ENCODE peak calls at places on chromosomes 2 and 18, in eight cellular contexts. C is BJ, B is cardiac fibroblast, L is AG09319, F is spleen, N is neural crest cell, Z is left lung, W is HCT116. S is an unnamed sample.

GRCh38 chr2:46434851-46435273 is 44.5 kb upstream of the TMEM247 start:
- DNase-seq in F (no peak), Z (no peak), B (peak), L (peak), N (no peak), C (peak), W (no peak), S (no peak)

GRCh38 chr2:174705321-174705720 is 59.0 kb downstream of the CHRNA1 start:
- DNase-seq in B (no peak), W (no peak), F (no peak), Z (no peak), C (no peak), L (no peak), N (no peak), S (no peak)

GRCh38 chr2:79039944-79040343 is 14.4 kb downstream of the REG3G start:
- DNase-seq in C (no peak), B (no peak), W (no peak), L (no peak), Z (no peak), N (no peak), F (no peak), S (no peak)

GRCh38 chr2:43758738-43759137 is 15.1 kb upstream of the DYNC2LI1 start:
- DNase-seq in Z (no peak), B (peak), N (no peak), F (no peak), L (no peak), C (no peak), W (no peak), S (no peak)

GRCh38 chr2:43894743-43895142 is 56.0 kb downstream of the ABCG8 start:
- DNase-seq in W (no peak), F (no peak), C (no peak), L (no peak), N (no peak), Z (no peak), B (no peak), S (no peak)

GRCh38 chr2:42844901-42845685 is 52.7 kb upstream of the HAAO start:
- DNase-seq in N (no peak), B (peak), W (no peak), C (peak), F (peak), Z (no peak), L (peak), S (no peak)

GRCh38 chr2:67514515-67514914 is 117.4 kb downstream of the ETAA1 start:
- DNase-seq in L (no peak), W (no peak), B (peak), C (peak), Z (no peak), N (no peak), F (no peak), S (no peak)

GRCh38 chr2:39512434-39512935 is 75.4 kb upstream of the MAP4K3 start:
- DNase-seq in F (no peak), N (no peak), Z (no peak), B (no peak), W (no peak), C (no peak), L (no peak), S (no peak)

GRCh38 chr2:224217962-224218347 is 178.9 kb upstream of the SERPINE2 start:
- DNase-seq in Z (peak), C (no peak), L (no peak), B (peak), F (no peak), W (no peak), N (no peak), S (no peak)

GRCh38 chr2:138500592-138501426 is 761 bp upstream of the SPOPL start:
- DNase-seq in Z (peak), F (peak), L (no peak), C (no peak), B (no peak), W (no peak), N (no peak), S (no peak)

GRCh38 chr2:240893363-240893828 is 2.6 kb downstream of the MAB21L4 start:
- DNase-seq in L (no peak), B (peak), Z (peak), N (no peak), C (no peak), W (peak), F (no peak), S (no peak)

GRCh38 chr2:101251844-101252407 is 760 bp upstream of the CNOT11 start:
- DNase-seq in W (peak), C (no peak), Z (no peak), B (no peak), N (no peak), F (no peak), L (no peak), S (no peak)

GRCh38 chr2:11995381-11995947 is 249.0 kb downstream of the LPIN1 start:
- DNase-seq in L (no peak), B (peak), Z (no peak), W (no peak), C (no peak), N (no peak), F (no peak), S (no peak)

GRCh38 chr18:36109737-36110136 is 19.4 kb downstream of the SLC39A6 start:
- DNase-seq in F (no peak), W (no peak), C (no peak), N (no peak), L (no peak), Z (no peak), B (no peak), S (no peak)

GRCh38 chr2:195520671-195521155 is 136.3 kb upstream of the SLC39A10 start:
- DNase-seq in C (peak), W (no peak), Z (no peak), L (peak), N (no peak), B (peak), F (no peak), S (no peak)

GRCh38 chr2:110114007-110114591 is 1.5 kb downstream of the MALL start:
- DNase-seq in Z (peak), W (peak), C (no peak), B (no peak), L (no peak), F (no peak), N (no peak), S (no peak)

GRCh38 chr18:46042571-46043123 is 29.4 kb downstream of the PSTPIP2 start:
- DNase-seq in L (peak), F (no peak), N (no peak), Z (no peak), C (no peak), B (peak), W (no peak), S (no peak)

GRCh38 chr18:80022613-80023012 is 11.6 kb upstream of the RBFA start:
- DNase-seq in F (no peak), W (peak), N (no peak), C (no peak), L (no peak), B (peak), Z (no peak), S (no peak)

GRCh38 chr2:207265849-207266248 is 100.1 kb upstream of the KLF7 start:
- DNase-seq in W (no peak), F (no peak), C (no peak), Z (no peak), B (no peak), L (no peak), N (no peak), S (no peak)

GRCh38 chr2:4556136-4556535 is 852.8 kb downstream of the DCDC2C start:
- DNase-seq in L (no peak), W (no peak), Z (no peak), N (no peak), F (no peak), B (no peak), C (no peak), S (no peak)

GRCh38 chr18:78721281-78721949 is 258.2 kb upstream of the SALL3 start:
- DNase-seq in Z (peak), N (no peak), L (no peak), W (no peak), F (peak), B (no peak), C (no peak), S (no peak)

GRCh38 chr18:42108071-42108470 is 153.0 kb downstream of the PIK3C3 start:
- DNase-seq in F (no peak), C (no peak), N (peak), B (no peak), W (no peak), L (no peak), Z (no peak), S (no peak)

GRCh38 chr2:119487434-119488244 is 36.6 kb downstream of the SCTR start:
- DNase-seq in Z (peak), B (no peak), F (no peak), N (no peak), W (no peak), C (no peak), L (no peak), S (no peak)

GRCh38 chr2:156537147-156537546 is 101.0 kb downstream of the GPD2 start:
- DNase-seq in C (peak), B (peak), W (no peak), L (peak), F (no peak), Z (no peak), N (no peak), S (no peak)

GRCh38 chr18:57249896-57250295 is 102.5 kb upstream of the ST8SIA3 start:
- DNase-seq in W (no peak), F (no peak), Z (no peak), L (no peak), N (no peak), C (no peak), B (no peak), S (no peak)

GRCh38 chr2:37786854-37787253 is 115.4 kb upstream of the CDC42EP3 start:
- DNase-seq in W (no peak), Z (no peak), B (no peak), L (no peak), C (no peak), N (no peak), F (no peak), S (no peak)

GRCh38 chr18:48975221-48975816 is 24.6 kb upstream of the SMAD7 start:
- DNase-seq in F (no peak), L (no peak), W (no peak), C (no peak), Z (no peak), B (no peak), N (no peak), S (no peak)

GRCh38 chr2:119431155-119431975 is at the start of gene TMEM37:
- DNase-seq in F (peak), L (peak), C (no peak), N (peak), Z (peak), W (peak), B (peak), S (peak)

GRCh38 chr2:72562451-72563153 is 263.2 kb downstream of the EXOC6B start:
- DNase-seq in F (no peak), B (peak), N (no peak), W (no peak), Z (no peak), C (no peak), L (no peak), S (no peak)

GRCh38 chr18:67456691-67457090 is 59.8 kb downstream of the DSEL start:
- DNase-seq in C (no peak), B (peak), N (no peak), W (no peak), L (no peak), Z (no peak), F (no peak), S (no peak)
- TF ChIP-seq CTCF in C (no peak), B (peak), N (peak), W (no peak), L (no peak), Z (peak), F (no peak), S (no peak)

GRCh38 chr2:238771639-238772038 is 76.2 kb upstream of the TWIST2 start:
- DNase-seq in Z (no peak), F (no peak), C (no peak), N (no peak), L (no peak), W (no peak), B (no peak), S (no peak)

GRCh38 chr2:238774980-238775509 is 72.8 kb upstream of the TWIST2 start:
- DNase-seq in W (no peak), N (no peak), C (no peak), F (no peak), B (no peak), Z (no peak), L (no peak), S (no peak)

GRCh38 chr2:238772635-238773297 is 75.1 kb upstream of the TWIST2 start:
- DNase-seq in F (no peak), Z (no peak), B (no peak), L (no peak), N (no peak), W (no peak), C (no peak), S (no peak)

GRCh38 chr2:238773472-238773871 is 74.4 kb upstream of the TWIST2 start:
- DNase-seq in N (no peak), L (no peak), Z (no peak), F (no peak), B (no peak), C (no peak), W (no peak), S (no peak)

DNA sequence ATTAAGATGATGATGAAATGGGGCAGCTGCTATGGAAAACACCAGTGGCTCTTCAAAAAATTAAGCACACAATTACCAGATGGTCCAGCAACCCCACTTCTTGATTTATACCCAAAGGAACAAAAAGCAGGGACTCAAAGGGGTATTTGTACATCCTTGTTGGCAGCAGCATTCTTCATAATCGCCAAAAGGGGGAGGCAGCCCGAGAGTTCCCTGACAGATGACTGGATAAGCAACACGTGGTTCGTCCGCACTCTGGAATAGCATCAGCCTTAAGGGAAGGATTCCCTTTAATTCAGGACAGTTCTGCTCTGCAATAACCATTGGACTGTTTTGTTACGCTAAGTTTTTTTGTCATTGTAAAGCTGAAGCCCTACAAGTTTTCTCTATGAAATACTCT is 76.7 kb upstream of the TWIST2 start:
- DNase-seq in L (no peak), Z (no peak), F (no peak), C (no peak), W (no peak), N (no peak), B (peak), S (no peak)
- TF ChIP-seq CTCF in L (peak), Z (no peak), F (no peak), C (peak), W (no peak), N (peak), B (peak), S (no peak)

DNA sequence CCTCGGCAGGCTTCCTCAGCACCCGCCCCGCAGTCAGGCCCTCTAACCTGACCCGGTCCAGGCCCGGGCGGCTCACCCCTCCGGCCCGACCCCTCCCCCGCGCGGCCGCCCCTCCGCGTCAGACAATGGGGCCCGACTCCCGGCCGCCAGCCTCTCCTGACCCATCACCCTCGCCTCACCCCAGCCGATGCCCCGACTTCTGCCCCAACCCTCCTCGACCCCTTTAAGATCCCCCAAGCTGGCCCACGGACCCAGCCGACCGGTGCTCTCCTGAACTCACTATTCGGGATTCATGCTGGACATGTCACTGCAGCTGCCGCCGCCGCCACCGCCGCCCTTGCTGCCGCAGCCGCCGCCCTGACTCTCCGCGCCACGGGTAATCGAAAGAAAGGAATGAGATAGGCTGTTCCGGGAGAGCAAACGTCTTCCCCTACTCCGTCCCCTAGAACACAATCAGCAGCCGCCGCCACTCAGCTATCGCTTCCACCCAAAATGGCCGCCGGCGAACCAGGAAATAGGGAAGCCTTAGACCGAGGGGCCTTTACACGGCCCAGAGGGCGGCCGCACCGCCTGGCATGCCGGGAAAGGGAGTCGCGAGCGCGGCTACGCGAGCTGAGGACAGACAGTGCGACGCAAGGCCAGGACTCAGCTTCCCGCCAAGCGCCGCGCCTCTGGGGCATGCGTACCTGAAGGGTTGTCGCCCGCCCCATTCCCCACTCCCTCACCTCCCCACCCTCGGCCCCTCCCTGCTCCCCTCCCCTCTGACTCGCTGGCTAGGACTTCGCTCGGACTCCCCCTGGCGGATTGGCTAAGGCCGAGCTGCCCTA is at the start of gene RAB1A:
- DNase-seq in L (peak), F (peak), B (peak), W (peak), C (peak), N (peak), Z (peak), S (peak)
- TF ChIP-seq CTCF in L (peak), F (peak), B (no peak), W (peak), C (peak), N (peak), Z (no peak), S (no peak)

GRCh38 chr2:128797937-128798336 is 479.3 kb upstream of the HS6ST1 start:
- DNase-seq in C (no peak), F (no peak), N (no peak), B (no peak), Z (no peak), L (no peak), W (no peak), S (no peak)
- TF ChIP-seq CTCF in C (no peak), F (no peak), N (no peak), B (no peak), Z (no peak), L (no peak), W (no peak), S (no peak)